ENCODE peak calls at places on chromosome 2, in four cellular contexts. B, V, D and M are unnamed samples.

GRCh38 chr2:58137221-58137620 is 90.6 kb downstream of the VRK2 start:
- DNase-seq in D (no peak), V (peak), B (no peak), M (no peak)

GRCh38 chr2:148130571-148130970 is 109.7 kb downstream of the MBD5 start:
- DNase-seq in V (no peak), B (peak), D (no peak), M (no peak)

GRCh38 chr2:109592905-109593304 is 20.9 kb downstream of the SEPTIN10 start:
- DNase-seq in D (no peak), V (no peak), B (no peak), M (no peak)

GRCh38 chr2:230793573-230794359 is 71.0 kb upstream of the ITM2C start:
- DNase-seq in B (no peak), V (peak), D (no peak), M (no peak)

GRCh38 chr2:200021449-200022114 is 66.2 kb downstream of the MAIP1 start:
- DNase-seq in V (no peak), D (no peak), B (no peak), M (no peak)

GRCh38 chr2:238714038-238714528 is 133.8 kb upstream of the TWIST2 start:
- DNase-seq in D (no peak), B (no peak), V (no peak), M (no peak)

GRCh38 chr2:241268716-241269445 is 46.6 kb downstream of the HDLBP start:
- DNase-seq in V (no peak), B (no peak), D (no peak), M (no peak)

GRCh38 chr2:188518391-188518790 is 226.7 kb downstream of the GULP1 start:
- DNase-seq in V (no peak), D (no peak), B (no peak), M (no peak)

GRCh38 chr2:127074936-127075335 is 32.0 kb downstream of the BIN1 start:
- DNase-seq in V (no peak), B (no peak), D (no peak), M (no peak)

GRCh38 chr2:55111570-55112228 is 61.4 kb upstream of the RTN4 start:
- DNase-seq in D (peak), B (peak), V (peak), M (no peak)

GRCh38 chr2:37471994-37472393 is 127.6 kb downstream of the QPCT start:
- DNase-seq in B (no peak), D (no peak), V (no peak), M (no peak)

GRCh38 chr2:241855888-241856422 is 2.7 kb downstream of the PDCD1 start:
- DNase-seq in D (no peak), V (no peak), B (no peak), M (no peak)

GRCh38 chr2:4039999-4040398 is 336.6 kb downstream of the DCDC2C start:
- DNase-seq in V (no peak), B (no peak), D (no peak), M (no peak)

GRCh38 chr2:7098816-7099215 is 181.6 kb downstream of the RNF144A start:
- DNase-seq in D (no peak), V (no peak), B (no peak), M (no peak)

GRCh38 chr2:237629739-237630138 is 2.4 kb downstream of the LRRFIP1 start:
- DNase-seq in V (no peak), D (no peak), B (no peak), M (no peak)

GRCh38 chr2:28750316-28751101 is 1.1 kb upstream of the PPP1CB start:
- DNase-seq in V (peak), D (peak), B (no peak), M (no peak)

GRCh38 chr2:37457401-37457901 is 113.0 kb downstream of the QPCT start:
- DNase-seq in V (peak), B (no peak), D (no peak), M (no peak)

GRCh38 chr2:135411646-135412045 is 119.4 kb downstream of the ZRANB3 start:
- DNase-seq in B (no peak), D (no peak), V (no peak), M (no peak)

GRCh38 chr2:46993501-46993900 is 77.9 kb upstream of the MCFD2 start:
- DNase-seq in D (no peak), V (no peak), B (no peak), M (no peak)
- TF ChIP-seq JUN in D (no peak), V (no peak), B (no peak), M (no peak)

DNA sequence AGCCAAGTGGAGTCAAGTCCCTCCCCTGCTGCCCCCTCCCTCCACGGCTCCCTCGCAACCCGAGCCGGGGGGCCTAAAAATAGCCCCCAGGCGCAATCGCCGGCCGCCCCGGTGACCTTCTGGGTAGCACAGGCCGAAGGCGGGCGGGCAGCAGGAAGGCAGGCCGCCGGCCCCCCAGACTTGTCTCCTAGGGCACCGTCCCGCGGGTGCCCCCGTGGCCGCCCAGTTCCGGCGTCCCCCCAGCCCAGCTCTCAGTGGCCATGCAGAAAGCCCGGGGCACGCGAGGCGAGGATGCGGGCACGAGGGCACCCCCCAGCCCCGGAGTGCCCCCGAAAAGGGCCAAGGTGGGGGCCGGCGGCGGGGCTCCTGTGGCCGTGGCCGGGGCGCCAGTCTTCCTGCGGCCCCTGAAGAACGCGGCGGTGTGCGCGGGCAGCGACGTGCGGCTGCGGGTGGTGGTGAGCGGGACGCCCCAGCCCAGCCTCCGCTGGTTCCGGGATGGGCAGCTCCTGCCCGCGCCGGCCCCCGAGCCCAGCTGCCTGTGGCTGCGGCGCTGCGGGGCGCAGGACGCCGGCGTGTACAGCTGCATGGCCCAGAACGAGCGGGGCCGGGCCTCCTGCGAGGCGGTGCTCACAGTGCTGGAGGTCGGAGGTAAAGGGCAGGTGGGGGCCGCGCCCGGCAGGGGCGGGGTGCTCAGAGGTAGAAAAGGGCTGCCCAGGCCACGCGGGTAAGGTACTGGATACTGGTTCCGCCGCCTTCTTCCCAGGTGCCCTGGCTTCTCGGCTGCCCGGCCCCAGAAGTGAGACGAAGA is at the start of gene SPEG:
- DNase-seq in V (no peak), B (no peak), D (no peak), M (no peak)
- TF ChIP-seq EZH2 in V (peak), B (no peak), D (no peak), M (peak)

GRCh38 chr2:235530735-235531134 is 36.9 kb downstream of the AGAP1 start:
- DNase-seq in V (no peak), B (no peak), D (no peak), M (no peak)
- TF ChIP-seq JUN in V (no peak), B (no peak), D (no peak), M (no peak)

GRCh38 chr2:236169151-236169721 is 1.1 kb upstream of the GBX2 start:
- DNase-seq in B (no peak), D (no peak), V (peak), M (no peak)

GRCh38 chr2:236169741-236170654 is 1.8 kb upstream of the GBX2 start:
- DNase-seq in B (no peak), D (no peak), V (no peak), M (no peak)

GRCh38 chr2:236166781-236167296 is 1.3 kb downstream of the GBX2 start:
- DNase-seq in D (no peak), V (peak), B (no peak), M (no peak)

GRCh38 chr2:236167297-236168109 is 683 bp downstream of the GBX2 start:
- DNase-seq in V (peak), B (no peak), D (peak), M (peak)

DNA sequence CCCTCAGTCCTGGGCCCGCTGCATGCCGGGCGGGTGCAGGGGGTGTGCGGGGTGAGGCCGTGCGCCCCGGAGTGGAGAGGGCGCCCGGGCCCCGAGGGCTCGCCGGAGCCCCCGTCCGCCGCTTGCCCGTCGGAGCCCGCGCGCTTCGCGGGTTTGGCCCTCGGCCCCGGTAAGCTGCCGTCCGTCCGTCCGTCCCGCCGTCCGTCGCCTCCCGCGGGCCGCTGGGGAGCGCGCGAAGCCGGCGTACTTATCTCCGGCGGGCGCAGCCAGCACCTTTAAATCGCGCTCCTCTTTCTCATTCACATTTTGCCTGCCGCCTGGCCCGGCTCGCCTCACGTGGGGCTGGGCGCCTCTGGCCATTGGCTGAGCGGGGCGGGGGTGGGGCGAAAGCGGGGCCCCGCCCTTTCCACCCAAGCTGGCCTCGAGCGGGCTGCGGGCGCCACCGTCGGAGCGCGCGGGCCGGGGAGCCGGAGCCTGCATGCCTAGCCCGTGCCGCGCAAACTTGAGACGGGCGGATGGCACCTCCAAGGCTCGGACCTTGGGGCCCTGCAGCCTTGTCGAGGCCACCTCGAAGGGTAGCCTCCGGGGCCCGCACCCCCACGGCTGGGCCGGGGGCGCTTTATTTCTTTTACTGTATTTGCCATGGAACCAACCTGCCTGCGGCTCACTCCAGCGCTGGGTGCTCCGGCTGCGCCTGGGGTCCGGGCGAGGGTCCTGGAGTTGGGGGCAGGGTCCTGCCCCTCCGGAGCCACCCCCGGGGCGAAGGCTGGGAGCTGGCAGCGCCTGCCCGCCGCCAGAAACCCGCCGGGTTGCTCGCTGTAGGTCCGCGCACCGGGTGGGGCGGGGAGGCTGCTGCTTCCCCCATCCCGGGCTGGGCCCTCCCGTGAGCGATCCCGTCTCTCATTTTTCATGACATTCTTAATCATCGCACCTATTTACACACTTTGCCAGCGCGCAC is at the start of gene GBX2:
- DNase-seq in B (no peak), V (peak), D (peak), M (no peak)
- TF ChIP-seq EZH2 in B (no peak), V (no peak), D (no peak), M (no peak)